ENCODE peak calls at places on chromosomes 3 and 15, in six cellular contexts. C is upper lobe of right lung; O is heart right ventricle; A is breast epithelium; X is CD8-positive, alpha-beta T cell; P is gastrocnemius medialis. H is an unnamed sample.
A peak's percentile ranks its signal among the peaks of the same experiment; 100 is the strongest.

GRCh38 chr3:194640829-194641228 is 7.6 kb upstream of the TMEM44 start:
- DNase-seq in A (no peak), P (no peak), O (no peak), C (no peak), X (no peak), H (peak; percentile 17)

GRCh38 chr3:156211583-156211982 is 91.2 kb downstream of the KCNAB1 start:
- DNase-seq in X (no peak), C (no peak), A (no peak), P (no peak), O (no peak), H (no peak)

GRCh38 chr3:186997061-186998054 is 67.0 kb downstream of the ST6GAL1 start:
- DNase-seq in O (no peak), A (no peak), X (no peak), P (no peak), C (no peak), H (no peak)

GRCh38 chr3:178655488-178655887 is 119.3 kb downstream of the KCNMB2 start:
- DNase-seq in P (no peak), O (no peak), C (no peak), X (no peak), A (no peak), H (no peak)

GRCh38 chr3:151452814-151453213 is 8.0 kb downstream of the IGSF10 start:
- DNase-seq in X (no peak), A (no peak), C (no peak), P (no peak), O (no peak), H (no peak)

GRCh38 chr15:61447981-61448380 is 218.9 kb upstream of the RORA start:
- DNase-seq in C (no peak), A (no peak), O (no peak), P (no peak), X (no peak), H (no peak)

GRCh38 chr3:54123538-54124196 is 1.3 kb downstream of the CACNA2D3 start:
- DNase-seq in P (peak; percentile 33), X (no peak), A (no peak), O (no peak), C (no peak), H (no peak)

GRCh38 chr3:18575573-18575972 is 150.4 kb upstream of the SATB1 start:
- DNase-seq in C (no peak), O (no peak), A (no peak), X (no peak), P (no peak), H (no peak)

GRCh38 chr3:43770426-43771103 is 79.8 kb downstream of the ABHD5 start:
- DNase-seq in X (no peak), O (peak; percentile 65), A (no peak), P (peak; percentile 78), C (peak; percentile 74), H (peak; percentile 23)

GRCh38 chr15:57626713-57627440 is 35.2 kb downstream of the MYZAP start:
- DNase-seq in X (no peak), O (peak; percentile 61), P (no peak), A (no peak), C (no peak), H (no peak)

GRCh38 chr15:41474436-41474835 is 19.2 kb upstream of the ITPKA start:
- DNase-seq in C (no peak), A (no peak), O (no peak), P (no peak), X (no peak), H (no peak)

GRCh38 chr15:89101302-89102191 is 13.3 kb downstream of the ABHD2 start:
- DNase-seq in P (peak; percentile 92), X (no peak), O (peak; percentile 54), A (peak; percentile 92), C (peak; percentile 76), H (no peak)

GRCh38 chr3:66036586-66037061 is 2.1 kb downstream of the MAGI1 start:
- DNase-seq in P (no peak), O (no peak), A (no peak), C (no peak), X (no peak), H (no peak)

GRCh38 chr15:67827561-67828378 is 2.5 kb downstream of the SKOR1 start:
- DNase-seq in O (no peak), P (no peak), X (no peak), A (no peak), C (peak; percentile 54), H (no peak)

GRCh38 chr15:41796457-41796856 is 22.2 kb downstream of the MAPKBP1 start:
- DNase-seq in O (no peak), P (no peak), A (no peak), C (no peak), X (no peak), H (no peak)

GRCh38 chr3:35200056-35200455 is 439.3 kb upstream of the ARPP21 start:
- DNase-seq in C (no peak), O (no peak), X (no peak), P (no peak), A (no peak), H (no peak)

GRCh38 chr15:83983634-83984458 is 251.7 kb upstream of the GOLGA6L4 start:
- DNase-seq in C (no peak), A (no peak), P (no peak), O (no peak), X (no peak), H (no peak)

GRCh38 chr15:64574220-64574994 is 114.0 kb downstream of the ZNF609 start:
- DNase-seq in X (no peak), C (no peak), A (no peak), P (no peak), O (no peak), H (no peak)

GRCh38 chr15:63056843-63057242 is 14.3 kb downstream of the TPM1 start:
- DNase-seq in A (no peak), O (peak; percentile 61), P (peak; percentile 55), C (no peak), X (no peak), H (no peak)

GRCh38 chr3:195186041-195186709 is 84.8 kb downstream of the XXYLT1 start:
- DNase-seq in P (no peak), A (no peak), O (no peak), C (no peak), X (no peak), H (no peak)

GRCh38 chr3:169660709-169661566 is 2.6 kb downstream of the MECOM start:
- DNase-seq in X (no peak), O (no peak), A (no peak), P (no peak), C (no peak), H (no peak)

GRCh38 chr3:106086636-106087035 is 217.8 kb upstream of the CBLB start:
- DNase-seq in C (no peak), P (no peak), O (no peak), X (no peak), A (no peak), H (no peak)

GRCh38 chr15:79296583-79296982 is 14.1 kb downstream of the ANKRD34C start:
- DNase-seq in P (no peak), O (no peak), A (no peak), X (no peak), C (no peak), H (no peak)

GRCh38 chr15:74727727-74728126 is 2.4 kb upstream of the CYP1A1 start:
- DNase-seq in O (peak; percentile 18), P (no peak), C (no peak), A (no peak), X (no peak), H (no peak)

GRCh38 chr3:38528457-38528856 is 32.3 kb downstream of the EXOG start:
- DNase-seq in O (no peak), C (no peak), X (no peak), A (no peak), P (no peak), H (no peak)

GRCh38 chr3:162041622-162042021 is 545.0 kb downstream of the OTOL1 start:
- DNase-seq in O (no peak), X (no peak), P (no peak), C (no peak), A (no peak), H (no peak)

GRCh38 chr15:60591491-60592385 is 112.8 kb upstream of the ICE2 start:
- DNase-seq in O (peak; percentile 60), A (no peak), X (no peak), P (peak; percentile 68), C (peak; percentile 82), H (no peak)

GRCh38 chr15:58413253-58413652 is 18.5 kb upstream of the LIPC start:
- DNase-seq in P (no peak), X (no peak), C (no peak), O (no peak), A (no peak), H (no peak)

GRCh38 chr3:10389995-10390394 is 69.1 kb upstream of the SEC13 start:
- DNase-seq in X (no peak), P (no peak), O (no peak), A (no peak), C (no peak), H (no peak)

GRCh38 chr3:8110966-8111798 is 390.4 kb upstream of the LMCD1 start:
- DNase-seq in C (no peak), A (peak; percentile 26), P (no peak), X (peak; percentile 39), O (no peak), H (no peak)

DNA sequence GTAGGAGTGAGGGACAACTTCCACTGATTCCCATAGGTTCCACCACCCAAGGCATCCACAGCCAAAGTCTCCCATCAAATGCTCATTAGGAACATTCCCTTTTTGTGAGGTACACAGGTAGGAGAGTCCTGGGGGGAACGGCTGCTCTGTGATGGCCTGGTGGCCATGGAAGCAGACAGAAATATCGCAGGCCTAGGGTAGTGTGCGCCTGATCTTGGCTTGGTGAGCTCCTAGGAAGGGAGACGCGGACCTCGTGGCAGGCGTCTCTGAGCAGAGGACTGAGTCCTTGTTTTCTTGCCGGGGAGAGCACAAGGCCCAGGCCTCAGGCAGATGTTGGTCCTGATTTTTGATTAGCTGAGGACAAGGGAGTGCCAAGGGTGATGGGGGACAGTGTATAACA is 99.5 kb downstream of the SNRPN start:
- DNase-seq in P (no peak), C (no peak), A (peak; percentile 9), X (no peak), O (no peak), H (no peak)
- H3K9me3 ChIP-seq in P (peaks cover 67% of the 10 kb centered on the region), C (peaks cover 95% of the 10 kb centered on the region), A (peaks cover 100% of the 10 kb centered on the region), X (peaks cover 97% of the 10 kb centered on the region), O (peaks cover 97% of the 10 kb centered on the region), H (peaks cover 62% of the 10 kb centered on the region)

GRCh38 chr15:26651909-26652308 is 121.0 kb downstream of the GABRB3 start:
- DNase-seq in P (no peak), X (no peak), A (no peak), C (no peak), O (no peak), H (no peak)
- H3K9me3 ChIP-seq in P (no peaks in the 10 kb centered on the region), X (peaks cover 4% of the 10 kb centered on the region), A (peaks cover 45% of the 10 kb centered on the region), C (no peaks in the 10 kb centered on the region), O (no peaks in the 10 kb centered on the region), H (no peaks in the 10 kb centered on the region)

GRCh38 chr15:26311710-26312236 is 448.6 kb upstream of the ATP10A start:
- DNase-seq in C (no peak), A (no peak), X (no peak), O (no peak), P (no peak), H (no peak)
- H3K9me3 ChIP-seq in C (no peaks in the 10 kb centered on the region), A (peaks cover 8% of the 10 kb centered on the region), X (peaks cover 3% of the 10 kb centered on the region), O (no peaks in the 10 kb centered on the region), P (no peaks in the 10 kb centered on the region), H (peaks cover 5% of the 10 kb centered on the region)

DNA sequence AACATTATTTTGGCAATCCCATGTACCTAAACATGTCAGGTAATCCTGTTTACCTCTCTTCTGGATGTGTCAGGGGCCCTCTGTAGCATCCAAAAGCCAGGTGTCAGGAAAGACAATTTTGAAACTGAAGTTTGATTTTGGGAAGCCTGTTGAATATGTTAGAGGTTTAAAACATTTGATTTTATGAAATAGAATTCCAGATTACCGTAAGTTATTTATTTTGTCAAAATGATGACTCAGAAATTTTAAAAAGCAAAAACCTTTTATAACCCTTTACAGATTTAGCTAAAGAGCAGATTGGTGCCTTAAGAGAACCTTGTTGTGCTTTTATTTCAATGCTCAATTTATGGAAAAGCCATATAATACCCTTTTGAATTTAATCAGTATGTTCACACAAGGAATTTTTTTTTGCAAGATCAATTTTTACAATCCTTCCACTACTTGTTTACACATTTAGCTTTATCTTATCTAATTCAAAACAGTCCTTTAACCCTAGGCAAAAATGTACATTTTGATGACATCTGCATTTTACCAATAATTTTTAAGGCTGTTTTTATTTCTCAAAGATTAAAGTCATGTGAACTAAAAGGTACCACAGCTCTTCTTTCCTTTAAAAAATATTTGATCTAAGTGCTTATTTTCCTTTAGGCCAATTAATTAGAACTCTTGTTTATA is 10.0 kb downstream of the KIF15 start:
- DNase-seq in O (no peak), C (no peak), A (no peak), X (no peak), P (no peak), H (no peak)
- H3K9me3 ChIP-seq in O (peaks cover 17% of the 10 kb centered on the region), C (no peaks in the 10 kb centered on the region), A (peaks cover 38% of the 10 kb centered on the region), X (peaks cover 3% of the 10 kb centered on the region), P (peaks cover 2% of the 10 kb centered on the region), H (no peaks in the 10 kb centered on the region)